ENCODE peak calls at places on chromosome 21, in eight cellular contexts. E, I, C, N, W, R, S and F are unnamed samples.

GRCh38 chr21:35478096-35479080 is 429.3 kb upstream of the RUNX1 start:
- DNase-seq in E (no peak), I (no peak), C (no peak), N (no peak), W (no peak), R (no peak), S (no peak), F (no peak)

GRCh38 chr21:40516336-40516735 is 330.6 kb downstream of the DSCAM start:
- DNase-seq in E (no peak), I (no peak), C (peak), N (no peak), W (peak), R (no peak), S (no peak), F (no peak)

GRCh38 chr21:42878993-42879787 is at the start of gene WDR4:
- DNase-seq in E (peak), I (peak), C (peak), N (peak), W (peak), R (peak), S (peak), F (peak)

GRCh38 chr21:15976807-15977206 is 247.0 kb downstream of the USP25 start:
- DNase-seq in E (peak), I (no peak), C (peak), N (peak), W (peak), R (no peak), S (peak), F (no peak)

GRCh38 chr21:35861656-35862055 is 198.7 kb downstream of the SETD4 start:
- DNase-seq in E (peak), I (no peak), C (no peak), N (peak), W (no peak), R (no peak), S (no peak), F (no peak)

GRCh38 chr21:14448784-14449183 is 65.8 kb upstream of the HSPA13 start:
- DNase-seq in E (no peak), I (no peak), C (no peak), N (no peak), W (no peak), R (no peak), S (no peak), F (no peak)

GRCh38 chr21:43287111-43287973 is 118.5 kb downstream of the CRYAA start:
- DNase-seq in E (no peak), I (no peak), C (no peak), N (peak), W (no peak), R (no peak), S (no peak), F (no peak)

GRCh38 chr21:40717008-40717407 is 129.9 kb downstream of the DSCAM start:
- DNase-seq in E (no peak), I (no peak), C (no peak), N (no peak), W (no peak), R (no peak), S (no peak), F (no peak)

GRCh38 chr21:18443085-18443484 is 39.5 kb upstream of the TMPRSS15 start:
- DNase-seq in E (no peak), I (no peak), C (no peak), N (no peak), W (peak), R (no peak), S (peak), F (no peak)

GRCh38 chr21:43778469-43779335 is 2.6 kb upstream of the CSTB start:
- DNase-seq in E (no peak), I (no peak), C (peak), N (peak), W (no peak), R (no peak), S (no peak), F (no peak)

GRCh38 chr21:37593015-37593414 is 226.4 kb downstream of the DYRK1A start:
- DNase-seq in E (no peak), I (no peak), C (peak), N (no peak), W (peak), R (no peak), S (peak), F (no peak)

GRCh38 chr21:37210799-37211198 is 56.3 kb downstream of the VPS26C start:
- DNase-seq in E (no peak), I (no peak), C (no peak), N (no peak), W (no peak), R (no peak), S (no peak), F (no peak)

GRCh38 chr21:45456836-45457160 is 51.8 kb downstream of the COL18A1 start:
- DNase-seq in E (no peak), I (no peak), C (no peak), N (no peak), W (no peak), R (no peak), S (no peak), F (no peak)

GRCh38 chr21:45454081-45454923 is 49.3 kb downstream of the COL18A1 start:
- DNase-seq in E (peak), I (no peak), C (no peak), N (no peak), W (no peak), R (no peak), S (no peak), F (no peak)

GRCh38 chr21:45454924-45455315 is 50.0 kb downstream of the COL18A1 start:
- DNase-seq in E (no peak), I (no peak), C (no peak), N (no peak), W (no peak), R (no peak), S (no peak), F (no peak)

GRCh38 chr21:45456014-45456835 is 51.3 kb downstream of the COL18A1 start:
- DNase-seq in E (no peak), I (no peak), C (no peak), N (no peak), W (no peak), R (no peak), S (no peak), F (no peak)

GRCh38 chr21:45455321-45456013 is 50.5 kb downstream of the COL18A1 start:
- DNase-seq in E (peak), I (no peak), C (no peak), N (peak), W (no peak), R (no peak), S (no peak), F (no peak)
- H2AFZ ChIP-seq in E (peak), I (no peak), C (no peak), N (peak), W (no peak), R (no peak), S (no peak), F (no peak)

GRCh38 chr21:31781737-31782136 is 49.8 kb upstream of the SCAF4 start:
- DNase-seq in E (peak), I (no peak), C (no peak), N (peak), W (no peak), R (no peak), S (no peak), F (no peak)
- TF ChIP-seq EZH2phosphoT487 in E (no peak), I (no peak), C (no peak), N (no peak), W (no peak), R (no peak), S (no peak), F (no peak)

DNA sequence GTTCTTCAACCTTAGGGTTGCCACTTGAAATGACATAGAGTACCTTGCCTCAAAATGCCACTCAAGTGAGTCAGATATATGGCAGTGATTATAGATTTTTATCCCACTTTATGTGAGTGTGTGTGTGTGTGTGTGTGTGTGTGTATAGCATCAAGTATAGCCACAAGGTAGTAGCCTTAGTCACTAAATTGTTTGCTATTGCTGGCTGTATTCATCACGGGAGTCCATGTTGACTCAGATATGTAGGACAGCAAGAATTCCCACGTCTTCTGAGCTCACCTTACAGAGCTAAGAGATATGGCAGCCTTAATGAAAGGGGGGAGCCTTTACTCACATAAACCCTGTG is 9.3 kb downstream of the ETS2 start:
- DNase-seq in E (peak), I (no peak), C (no peak), N (peak), W (no peak), R (no peak), S (no peak), F (no peak)
- H2AFZ ChIP-seq in E (no peak), I (no peak), C (no peak), N (no peak), W (no peak), R (no peak), S (no peak), F (no peak)

GRCh38 chr21:28538987-28539622 is 453.6 kb downstream of the LTN1 start:
- DNase-seq in E (peak), I (no peak), C (no peak), N (peak), W (no peak), R (no peak), S (no peak), F (no peak)
- TF ChIP-seq EZH2phosphoT487 in E (no peak), I (no peak), C (no peak), N (no peak), W (no peak), R (no peak), S (no peak), F (no peak)

GRCh38 chr21:27213328-27213727 is 246.4 kb upstream of the ADAMTS5 start:
- DNase-seq in E (peak), I (no peak), C (peak), N (peak), W (peak), R (no peak), S (no peak), F (no peak)

GRCh38 chr21:27206368-27206982 is 239.6 kb upstream of the ADAMTS5 start:
- DNase-seq in E (peak), I (no peak), C (peak), N (no peak), W (peak), R (no peak), S (no peak), F (no peak)

GRCh38 chr21:27212444-27212843 is 245.6 kb upstream of the ADAMTS5 start:
- DNase-seq in E (no peak), I (no peak), C (no peak), N (no peak), W (no peak), R (no peak), S (no peak), F (no peak)
- H2AFZ ChIP-seq in E (no peak), I (no peak), C (no peak), N (no peak), W (no peak), R (no peak), S (no peak), F (no peak)

DNA sequence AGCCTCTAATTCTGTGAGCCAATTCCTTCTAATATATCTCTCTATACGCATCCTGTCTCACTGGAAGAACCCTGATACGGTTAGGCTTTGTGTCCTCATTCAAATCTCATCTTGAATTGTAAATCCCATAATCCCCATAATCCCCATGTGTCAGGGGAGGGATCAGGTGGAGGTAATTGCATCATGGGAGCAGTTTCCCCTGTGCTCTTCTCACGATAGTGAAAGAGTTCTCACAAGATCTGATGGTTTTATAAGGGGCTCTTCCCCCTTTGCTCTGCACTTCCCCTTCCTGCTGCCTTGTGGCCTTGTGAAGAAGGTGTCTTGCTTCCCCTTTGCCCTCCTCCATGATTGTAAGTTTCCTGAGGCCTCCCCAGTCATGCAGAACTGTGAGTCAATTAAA is 116.1 kb downstream of the MRPS6 start:
- DNase-seq in E (no peak), I (no peak), C (no peak), N (no peak), W (peak), R (no peak), S (no peak), F (no peak)
- TF ChIP-seq EZH2phosphoT487 in E (no peak), I (no peak), C (no peak), N (no peak), W (no peak), R (no peak), S (no peak), F (no peak)